ENCODE peak calls at places on chromosomes 12 and 14, in seven cellular contexts. V is osteoblast, Z is fibroblast of lung, I is WERI-Rb-1, F is left ventricle myocardium inferior, D is esophagus squamous epithelium, R is psoas muscle. T is an unnamed sample.

GRCh38 chr12:5977556-5977955 is 32.5 kb upstream of the ANO2 start:
- DNase-seq in V (no peak), Z (no peak), I (no peak), F (no peak), D (no peak), R (no peak), T (no peak)

GRCh38 chr12:50734409-50735263 is 29.3 kb upstream of the ATF1 start:
- DNase-seq in V (peak; percentile 67), Z (peak; percentile 10), I (peak; percentile 38), F (no peak), D (no peak), R (no peak), T (no peak)

GRCh38 chr12:115763982-115764621 is 513.4 kb downstream of the MED13L start:
- DNase-seq in V (no peak), Z (no peak), I (no peak), F (no peak), D (no peak), R (no peak), T (no peak)

GRCh38 chr14:34301107-34301734 is 160.8 kb downstream of the SPTSSA start:
- DNase-seq in V (peak; percentile 85), Z (peak; percentile 37), I (peak; percentile 17), F (no peak), D (no peak), R (no peak), T (no peak)

GRCh38 chr14:99169776-99170356 is 102.1 kb downstream of the BCL11B start:
- DNase-seq in V (no peak), Z (no peak), I (no peak), F (no peak), D (no peak), R (no peak), T (no peak)

GRCh38 chr12:95017482-95017881 is 14.0 kb upstream of the NDUFA12 start:
- DNase-seq in V (no peak), Z (no peak), I (no peak), F (no peak), D (no peak), R (no peak), T (no peak)

GRCh38 chr14:49044981-49045380 is 541.2 kb downstream of the RPS29 start:
- DNase-seq in V (no peak), Z (no peak), I (no peak), F (no peak), D (no peak), R (no peak), T (no peak)

GRCh38 chr12:107027304-107028053 is 40.5 kb upstream of the MTERF2 start:
- DNase-seq in V (peak; percentile 81), Z (peak; percentile 95), I (no peak), F (no peak), D (no peak), R (no peak), T (peak; percentile 21)

GRCh38 chr14:106657460-106657859 is 1131.1 kb downstream of the TMEM121 start:
- DNase-seq in V (no peak), Z (no peak), I (peak; percentile 21), F (no peak), D (no peak), R (no peak), T (peak; percentile 62)

GRCh38 chr12:75878382-75878720 is 153.2 kb downstream of the PHLDA1 start:
- DNase-seq in V (no peak), Z (no peak), I (peak; percentile 32), F (no peak), D (no peak), R (no peak), T (no peak)

GRCh38 chr12:90028620-90029051 is 320.0 kb upstream of the ATP2B1 start:
- DNase-seq in V (no peak), Z (peak; percentile 22), I (no peak), F (no peak), D (no peak), R (no peak), T (no peak)

GRCh38 chr12:114286145-114286544 is 119.8 kb downstream of the TBX5 start:
- DNase-seq in V (no peak), Z (no peak), I (no peak), F (no peak), D (no peak), R (no peak), T (no peak)

GRCh38 chr14:21940887-21941855 is 267.6 kb upstream of the OR4E1 start:
- DNase-seq in V (no peak), Z (no peak), I (peak; percentile 10), F (no peak), D (no peak), R (no peak), T (peak; percentile 51)

GRCh38 chr14:76329150-76329881 is 46.6 kb upstream of the ESRRB start:
- DNase-seq in V (no peak), Z (no peak), I (peak; percentile 20), F (no peak), D (no peak), R (no peak), T (no peak)

GRCh38 chr12:49934505-49934904 is 16.0 kb upstream of the AQP2 start:
- DNase-seq in V (no peak), Z (no peak), I (no peak), F (no peak), D (no peak), R (no peak), T (no peak)

GRCh38 chr12:76804435-76804976 is 40.6 kb downstream of the ZDHHC17 start:
- DNase-seq in V (no peak), Z (no peak), I (no peak), F (no peak), D (no peak), R (no peak), T (no peak)

GRCh38 chr12:102960766-102961487 is 3.5 kb downstream of the ASCL1 start:
- DNase-seq in V (no peak), Z (no peak), I (no peak), F (no peak), D (no peak), R (no peak), T (no peak)

GRCh38 chr14:36423430-36423829 is 96.6 kb downstream of the NKX2-1 start:
- DNase-seq in V (no peak), Z (no peak), I (no peak), F (no peak), D (no peak), R (no peak), T (no peak)

GRCh38 chr12:107622005-107622404 is 63.6 kb upstream of the PWP1 start:
- DNase-seq in V (no peak), Z (peak; percentile 37), I (peak; percentile 39), F (no peak), D (no peak), R (no peak), T (no peak)

GRCh38 chr12:56358836-56359532 is 923 bp downstream of the STAT2 start:
- DNase-seq in V (peak; percentile 54), Z (peak; percentile 85), I (no peak), F (no peak), D (no peak), R (no peak), T (no peak)

GRCh38 chr14:71967709-71968108 is 35.5 kb downstream of the RGS6 start:
- DNase-seq in V (no peak), Z (no peak), I (no peak), F (no peak), D (no peak), R (no peak), T (no peak)
- H3K36me3 ChIP-seq in V (no peaks in the 10 kb centered on the region), Z (no peaks in the 10 kb centered on the region), I (no peaks in the 10 kb centered on the region), F (no peaks in the 10 kb centered on the region), D (no peaks in the 10 kb centered on the region), R (no peaks in the 10 kb centered on the region), T (no peaks in the 10 kb centered on the region)

GRCh38 chr12:123469978-123470377 is 12.0 kb downstream of the SNRNP35 start:
- DNase-seq in V (no peak), Z (no peak), I (no peak), F (no peak), D (no peak), R (no peak), T (no peak)
- H3K36me3 ChIP-seq in V (peaks cover 37% of the 10 kb centered on the region), Z (peaks cover 4% of the 10 kb centered on the region), I (peaks cover 21% of the 10 kb centered on the region), F (peaks cover 55% of the 10 kb centered on the region), D (peaks cover 92% of the 10 kb centered on the region), R (peaks cover 2% of the 10 kb centered on the region), T (peaks cover 11% of the 10 kb centered on the region)

DNA sequence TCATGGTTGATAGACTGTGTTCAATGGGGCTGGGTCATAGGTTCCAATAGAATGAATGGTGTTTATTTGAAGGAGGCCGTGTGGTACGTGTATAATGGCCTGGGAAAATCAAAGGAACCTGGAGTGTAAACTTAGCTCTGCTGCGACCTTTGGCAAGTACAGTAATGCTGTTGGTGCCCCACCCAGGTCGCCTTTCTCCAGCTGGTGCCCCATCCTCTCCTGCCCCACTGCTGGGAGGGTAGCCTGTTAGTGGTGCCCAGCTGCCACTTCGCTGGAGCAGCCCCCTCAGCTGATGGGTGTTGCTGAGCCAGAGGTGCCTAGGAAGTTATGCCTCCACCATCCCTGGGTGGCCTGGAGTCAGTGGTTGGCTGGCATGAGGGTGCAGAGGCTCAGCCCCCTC is 99.5 kb upstream of the PTPRB start:
- DNase-seq in V (no peak), Z (no peak), I (no peak), F (no peak), D (no peak), R (no peak), T (no peak)
- H3K36me3 ChIP-seq in V (no peaks in the 10 kb centered on the region), Z (no peaks in the 10 kb centered on the region), I (no peaks in the 10 kb centered on the region), F (no peaks in the 10 kb centered on the region), D (no peaks in the 10 kb centered on the region), R (no peaks in the 10 kb centered on the region), T (no peaks in the 10 kb centered on the region)

GRCh38 chr14:67311868-67312267 is 47.7 kb downstream of the ATP6V1D start:
- DNase-seq in V (no peak), Z (no peak), I (no peak), F (no peak), D (no peak), R (no peak), T (no peak)
- H3K36me3 ChIP-seq in V (peaks cover 32% of the 10 kb centered on the region), Z (no peaks in the 10 kb centered on the region), I (peaks cover 3% of the 10 kb centered on the region), F (peaks cover 27% of the 10 kb centered on the region), D (peaks cover 64% of the 10 kb centered on the region), R (peaks cover 6% of the 10 kb centered on the region), T (no peaks in the 10 kb centered on the region)

GRCh38 chr12:120764766-120765165 is 39.1 kb downstream of the ACADS start:
- DNase-seq in V (peak; percentile 36), Z (no peak), I (peak; percentile 24), F (no peak), D (no peak), R (no peak), T (no peak)
- H3K36me3 ChIP-seq in V (peaks cover 56% of the 10 kb centered on the region), Z (peaks cover 12% of the 10 kb centered on the region), I (peaks cover 61% of the 10 kb centered on the region), F (peaks cover 72% of the 10 kb centered on the region), D (peaks cover 100% of the 10 kb centered on the region), R (peaks cover 9% of the 10 kb centered on the region), T (peaks cover 17% of the 10 kb centered on the region)